ENCODE peak calls at places on chromosomes 11 and 22, in four cellular contexts. L is endothelial cell of umbilical vein; S is left lung; X is CD8-positive, alpha-beta memory T cell. Q is an unnamed sample.

GRCh38 chr11:44793350-44794090 is 66.8 kb downstream of the TSPAN18 start:
- DNase-seq in X (no peak), S (no peak), L (no peak), Q (no peak)

GRCh38 chr11:86523738-86524602 is 148.4 kb downstream of the ME3 start:
- DNase-seq in L (peak), S (no peak), X (no peak), Q (no peak)

GRCh38 chr11:118910309-118911112 is 15.2 kb downstream of the BCL9L start:
- DNase-seq in S (peak), L (peak), X (peak), Q (peak)

GRCh38 chr22:49724030-49724892 is 103.4 kb downstream of the BRD1 start:
- DNase-seq in S (no peak), X (peak), L (no peak), Q (no peak)

GRCh38 chr11:72676874-72677341 is 2.7 kb upstream of the PDE2A start:
- DNase-seq in S (peak), L (peak), X (peak), Q (peak)

GRCh38 chr11:133712235-133712634 is 133.1 kb downstream of the SPATA19 start:
- DNase-seq in S (no peak), L (no peak), X (no peak), Q (no peak)

GRCh38 chr11:35953081-35953480 is 9.2 kb downstream of the LDLRAD3 start:
- DNase-seq in S (no peak), X (no peak), L (peak), Q (no peak)

GRCh38 chr11:126318642-126319373 is 14.9 kb downstream of the DCPS start:
- DNase-seq in X (peak), S (peak), L (no peak), Q (peak)

GRCh38 chr22:25990940-25991339 is 178.3 kb upstream of the SEZ6L start:
- DNase-seq in X (no peak), L (no peak), S (no peak), Q (no peak)

GRCh38 chr11:2893021-2893528 is 7.5 kb upstream of the CDKN1C start:
- DNase-seq in X (no peak), L (no peak), S (no peak), Q (peak)

GRCh38 chr11:107689317-107690202 is 22.3 kb downstream of the SLN start:
- DNase-seq in L (peak), X (peak), S (peak), Q (peak)
- H3K4me3 ChIP-seq in L (no peak), X (no peak), S (no peak), Q (no peak)

GRCh38 chr11:67640021-67640757 is 626 bp upstream of the TBX10 start:
- DNase-seq in X (peak), S (no peak), L (peak), Q (peak)
- H3K4me3 ChIP-seq in X (no peak), S (no peak), L (no peak), Q (no peak)

GRCh38 chr22:24444729-24445466 is 17.5 kb downstream of the ADORA2A start:
- DNase-seq in X (no peak), L (no peak), S (no peak), Q (no peak)

GRCh38 chr22:24444251-24444650 is 16.9 kb downstream of the ADORA2A start:
- DNase-seq in X (no peak), L (no peak), S (no peak), Q (no peak)

GRCh38 chr22:24441406-24442351 is 14.3 kb downstream of the ADORA2A start:
- DNase-seq in L (no peak), X (no peak), S (no peak), Q (no peak)

GRCh38 chr22:24442352-24442744 is 14.9 kb downstream of the ADORA2A start:
- DNase-seq in L (no peak), X (no peak), S (no peak), Q (no peak)

GRCh38 chr22:24443668-24444067 is 16.3 kb downstream of the ADORA2A start:
- DNase-seq in L (no peak), S (no peak), X (no peak), Q (no peak)
- H3K4me3 ChIP-seq in L (no peak), S (no peak), X (no peak), Q (no peak)

DNA sequence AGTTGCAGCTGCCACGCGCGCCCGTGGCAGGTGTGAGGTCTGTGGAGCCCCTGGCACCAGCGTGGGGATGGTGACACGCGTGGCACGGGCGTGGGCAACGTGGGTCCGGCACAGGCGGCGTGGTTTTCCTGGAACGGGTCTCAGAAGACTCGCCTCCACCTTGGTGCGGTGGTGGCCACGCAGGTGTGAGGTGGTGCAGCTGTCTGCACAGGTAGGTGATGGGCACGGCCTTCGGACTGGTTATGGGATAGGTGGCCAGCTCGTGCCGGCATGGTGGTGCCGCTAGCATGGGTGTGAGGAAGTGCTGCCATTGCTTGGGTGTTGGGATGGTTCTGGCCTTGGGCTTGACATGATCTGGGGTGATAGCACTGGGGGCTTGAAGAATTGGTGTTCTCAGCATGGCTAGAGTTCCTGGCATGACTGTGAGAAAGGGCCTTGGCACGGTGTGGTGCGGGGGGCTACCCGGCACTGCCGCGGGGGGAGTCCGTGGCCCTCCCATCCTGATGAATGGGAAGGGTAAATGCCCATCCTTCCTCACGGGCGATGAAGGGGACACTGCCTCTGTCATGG is 516 bp downstream of the DAGLA start:
- DNase-seq in S (no peak), X (no peak), L (no peak), Q (peak)
- H3K4me3 ChIP-seq in S (peak), X (no peak), L (peak), Q (peak)